ENCODE peak calls at places on chromosomes 4 and X, in five cellular contexts. E is endothelial cell of umbilical vein, C is PC-3, K is neural progenitor cell, N is HCT116. L is an unnamed sample.

GRCh38 chr4:1323280-1323634 is 23.8 kb upstream of the UVSSA start:
- DNase-seq in E (no peak), C (no peak), K (no peak), N (no peak), L (no peak)

GRCh38 chrX:31333181-31333831 is 261.5 kb upstream of the FTHL17 start:
- DNase-seq in E (peak), C (peak), K (no peak), N (no peak), L (peak)

GRCh38 chr4:147731611-147732515 is at the start of gene ARHGAP10:
- DNase-seq in E (peak), C (peak), K (peak), N (no peak), L (peak)

GRCh38 chr4:151860561-151861093 is 99.8 kb upstream of the GATB start:
- DNase-seq in E (no peak), C (no peak), K (no peak), N (no peak), L (no peak)

GRCh38 chrX:131739823-131740222 is 195.9 kb downstream of the OR13H1 start:
- DNase-seq in E (peak), C (no peak), K (no peak), N (no peak), L (no peak)

GRCh38 chr4:180557348-180557747 is 1685.9 kb upstream of the TENM3 start:
- DNase-seq in E (no peak), C (peak), K (no peak), N (peak), L (no peak)

GRCh38 chrX:91137881-91138280 is 296.8 kb upstream of the PABPC5 start:
- DNase-seq in E (no peak), C (no peak), K (no peak), N (no peak), L (no peak)

GRCh38 chrX:138886769-138887168 is 175.3 kb upstream of the FGF13 start:
- DNase-seq in E (no peak), C (peak), K (no peak), N (no peak), L (no peak)

GRCh38 chr4:67853336-67853735 is 30.5 kb downstream of the TMPRSS11D start:
- DNase-seq in E (no peak), C (no peak), K (no peak), N (no peak), L (no peak)

GRCh38 chrX:151510203-151510602 is 53.3 kb upstream of the PASD1 start:
- DNase-seq in E (no peak), C (no peak), K (no peak), N (no peak), L (no peak)

GRCh38 chrX:1138476-1138875 is 74.0 kb downstream of the CRLF2 start:
- DNase-seq in E (no peak), C (no peak), K (no peak), N (no peak), L (no peak)

GRCh38 chr4:70737006-70737405 is 15.2 kb downstream of the RUFY3 start:
- DNase-seq in E (no peak), C (no peak), K (no peak), N (no peak), L (no peak)

GRCh38 chr4:175947117-175947722 is 118.4 kb upstream of the WDR17 start:
- DNase-seq in E (peak), C (peak), K (peak), N (peak), L (peak)

GRCh38 chrX:118188977-118189376 is 72.4 kb upstream of the KLHL13 start:
- DNase-seq in E (no peak), C (no peak), K (no peak), N (no peak), L (no peak)

GRCh38 chr4:111934294-111934693 is 211.0 kb upstream of the FAM241A start:
- DNase-seq in E (no peak), C (no peak), K (peak), N (no peak), L (no peak)

GRCh38 chr4:157576671-157577070 is 356.1 kb downstream of the GRIA2 start:
- DNase-seq in E (no peak), C (no peak), K (no peak), N (no peak), L (no peak)

GRCh38 chrX:104253567-104254441 is 929 bp downstream of the ESX1 start:
- DNase-seq in E (no peak), C (no peak), K (peak), N (no peak), L (no peak)

GRCh38 chr4:101155368-101155767 is 192.0 kb downstream of the PPP3CA start:
- DNase-seq in E (peak), C (peak), K (peak), N (peak), L (peak)

GRCh38 chr4:91058345-91058744 is 931.2 kb downstream of the CCSER1 start:
- DNase-seq in E (no peak), C (peak), K (no peak), N (no peak), L (peak)

GRCh38 chr4:53633608-53634007 is 42.3 kb upstream of the LNX1 start:
- DNase-seq in E (no peak), C (no peak), K (no peak), N (no peak), L (no peak)

GRCh38 chr4:81214518-81215218 is 354 bp downstream of the PRKG2 start:
- DNase-seq in E (no peak), C (no peak), K (peak), N (no peak), L (peak)
- TF ChIP-seq EZH2 in E (no peak), C (peak), K (peak), N (no peak), L (peak)

DNA sequence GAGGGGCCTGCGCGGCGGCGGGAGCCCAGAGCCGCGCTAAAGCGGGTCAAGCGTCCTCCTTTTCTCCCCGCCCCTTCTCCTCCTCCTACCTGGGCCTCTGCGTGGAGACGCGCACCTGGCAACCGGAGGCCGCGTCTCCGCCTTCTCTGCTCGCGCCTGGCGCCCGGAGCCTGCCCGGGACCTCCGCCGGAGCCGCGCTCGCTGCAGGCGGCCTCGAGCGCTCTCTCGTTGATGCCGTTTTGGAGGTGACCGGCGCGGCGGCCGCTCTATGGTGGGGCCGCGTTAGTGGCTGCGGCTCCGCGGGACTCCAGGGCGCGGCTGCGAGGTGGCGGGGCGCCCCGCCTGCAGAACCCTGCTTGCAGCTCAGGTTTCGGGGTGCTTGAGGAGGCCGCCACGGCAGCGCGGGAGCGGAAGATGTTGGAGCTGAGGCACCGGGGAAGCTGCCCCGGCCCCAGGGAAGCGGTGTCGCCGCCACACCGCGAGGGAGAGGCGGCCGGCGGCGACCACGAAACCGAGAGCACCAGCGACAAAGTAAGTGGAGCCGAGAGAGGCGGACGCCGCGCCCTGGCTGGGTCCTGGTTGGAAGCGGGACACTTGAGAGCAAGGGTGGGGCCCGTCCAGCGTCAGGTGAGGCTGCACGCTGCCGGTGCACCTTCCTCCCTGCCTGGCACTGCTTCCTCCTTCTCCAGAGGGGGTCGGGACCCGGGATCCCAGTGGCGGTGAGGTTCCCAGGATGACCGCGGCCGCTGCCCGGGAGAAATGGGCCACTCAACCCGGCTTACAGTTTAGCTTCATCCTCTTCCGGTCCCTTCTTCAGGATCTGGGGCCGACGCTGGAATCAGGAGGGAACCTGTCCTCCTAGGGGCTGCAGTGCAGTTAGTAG is at the start of gene CDS1:
- DNase-seq in E (no peak), C (peak), K (peak), N (no peak), L (no peak)
- TF ChIP-seq EZH2 in E (peak), C (no peak), K (no peak), N (no peak), L (peak)

GRCh38 chr4:94758700-94759399 is 1.1 kb downstream of the BMPR1B start:
- DNase-seq in E (peak), C (peak), K (peak), N (no peak), L (peak)
- TF ChIP-seq EZH2 in E (no peak), C (no peak), K (peak), N (no peak), L (peak)

GRCh38 chr4:84483738-84484137 is 15.4 kb downstream of the NKX6-1 start:
- DNase-seq in E (no peak), C (no peak), K (no peak), N (no peak), L (no peak)
- TF ChIP-seq EZH2 in E (no peak), C (no peak), K (no peak), N (no peak), L (no peak)

DNA sequence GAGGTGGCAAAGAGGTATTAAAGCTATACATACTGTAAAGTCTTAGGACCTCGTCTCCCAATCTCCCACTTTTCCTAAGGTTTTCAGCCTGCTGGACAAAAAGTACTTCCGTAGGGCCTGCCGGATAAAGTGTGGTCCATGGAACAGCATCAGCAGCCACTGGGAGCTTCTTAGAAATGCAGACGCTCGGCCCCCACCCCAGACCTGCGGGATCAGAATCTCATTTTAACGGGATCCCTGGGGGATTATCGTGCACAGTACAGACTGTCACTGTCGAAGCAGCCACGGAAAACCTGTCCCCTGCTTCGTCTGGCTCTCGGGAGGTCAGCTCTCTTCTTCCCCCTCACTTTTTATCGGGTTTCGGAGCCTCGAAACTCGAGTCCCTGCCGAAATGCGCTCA is 802 bp downstream of the ADGRG2 start:
- DNase-seq in E (no peak), C (no peak), K (peak), N (no peak), L (no peak)
- TF ChIP-seq EZH2 in E (no peak), C (no peak), K (no peak), N (no peak), L (no peak)

L was measured in fibroblast of lung.